ENCODE peak calls at places on chromosomes 2 and 18, in nine cellular contexts. U is kidney epithelial cell, P is mesendoderm, B is heart left ventricle, N is HCT116, R is brain microvascular endothelial cell, G is lower lobe of right lung, W is Peyer's patch, S is neuronal stem cell. M is an unnamed sample.

GRCh38 chr2:16613475-16613874 is 52.2 kb downstream of the CYRIA start:
- DNase-seq in U (no peak), P (peak; percentile 33), B (no peak), N (no peak), R (no peak), G (no peak), W (no peak), S (no peak), M (no peak)

GRCh38 chr2:71807969-71808451 is 339.7 kb downstream of the CYP26B1 start:
- DNase-seq in U (no peak), P (no peak), B (peak; percentile 78), N (no peak), R (no peak), G (no peak), W (peak; percentile 49), S (no peak), M (no peak)

GRCh38 chr2:223889133-223889769 is 51.9 kb upstream of the AP1S3 start:
- DNase-seq in U (no peak), P (no peak), B (no peak), N (no peak), R (no peak), G (no peak), W (no peak), S (no peak), M (no peak)

GRCh38 chr2:110101911-110102774 is 13.5 kb downstream of the MALL start:
- DNase-seq in U (peak; percentile 55), P (no peak), B (peak; percentile 55), N (no peak), R (no peak), G (no peak), W (no peak), S (no peak), M (no peak)

GRCh38 chr2:49224426-49225010 is 70.2 kb upstream of the FSHR start:
- DNase-seq in U (no peak), P (no peak), B (no peak), N (no peak), R (no peak), G (no peak), W (no peak), S (no peak), M (no peak)

GRCh38 chr2:176242211-176242610 is 27.0 kb upstream of the MTX2 start:
- DNase-seq in U (no peak), P (no peak), B (no peak), N (no peak), R (no peak), G (no peak), W (no peak), S (no peak), M (no peak)

GRCh38 chr2:218027426-218028188 is 24.8 kb upstream of the TNS1 start:
- DNase-seq in U (no peak), P (no peak), B (no peak), N (no peak), R (no peak), G (no peak), W (peak; percentile 36), S (no peak), M (no peak)

GRCh38 chr2:134778372-134778771 is 59.6 kb upstream of the TMEM163 start:
- DNase-seq in U (no peak), P (peak; percentile 35), B (no peak), N (no peak), R (no peak), G (no peak), W (no peak), S (no peak), M (no peak)

GRCh38 chr2:177518754-177519153 is 126.2 kb downstream of the AGPS start:
- DNase-seq in U (no peak), P (peak; percentile 73), B (no peak), N (no peak), R (no peak), G (no peak), W (no peak), S (no peak), M (no peak)

GRCh38 chr2:28753043-28753683 is 1.5 kb downstream of the PPP1CB start:
- DNase-seq in U (peak; percentile 49), P (peak; percentile 74), B (no peak), N (peak; percentile 42), R (peak; percentile 66), G (peak; percentile 50), W (peak; percentile 87), S (no peak), M (peak; percentile 81)

GRCh38 chr18:59546164-59546563 is 151.1 kb downstream of the CCBE1 start:
- DNase-seq in U (no peak), P (no peak), B (no peak), N (no peak), R (peak; percentile 92), G (no peak), W (no peak), S (no peak), M (no peak)

GRCh38 chr2:6423131-6423530 is 442.6 kb downstream of the CMPK2 start:
- DNase-seq in U (no peak), P (no peak), B (no peak), N (no peak), R (no peak), G (no peak), W (no peak), S (no peak), M (no peak)

GRCh38 chr2:235263205-235264120 is 230.4 kb upstream of the AGAP1 start:
- DNase-seq in U (no peak), P (peak; percentile 68), B (peak; percentile 88), N (peak; percentile 81), R (peak; percentile 96), G (peak; percentile 53), W (peak; percentile 87), S (no peak), M (no peak)

GRCh38 chr2:173647681-173648350 is 293.1 kb downstream of the CDCA7 start:
- DNase-seq in U (no peak), P (no peak), B (no peak), N (no peak), R (peak; percentile 38), G (no peak), W (no peak), S (no peak), M (no peak)

GRCh38 chr18:32661486-32662299 is 111.1 kb downstream of the KLHL14 start:
- DNase-seq in U (peak; percentile 90), P (peak; percentile 74), B (no peak), N (no peak), R (peak; percentile 1), G (no peak), W (no peak), S (no peak), M (no peak)

GRCh38 chr2:223524066-223524465 is 78.1 kb downstream of the SCG2 start:
- DNase-seq in U (no peak), P (no peak), B (no peak), N (no peak), R (no peak), G (no peak), W (no peak), S (no peak), M (no peak)

GRCh38 chr2:12251121-12251520 is 465.6 kb upstream of the TRIB2 start:
- DNase-seq in U (no peak), P (no peak), B (no peak), N (no peak), R (no peak), G (no peak), W (no peak), S (no peak), M (no peak)

GRCh38 chr2:224449212-224450147 is 47.6 kb upstream of the FAM124B start:
- DNase-seq in U (no peak), P (peak; percentile 32), B (no peak), N (peak; percentile 47), R (peak; percentile 23), G (no peak), W (no peak), S (no peak), M (no peak)

DNA sequence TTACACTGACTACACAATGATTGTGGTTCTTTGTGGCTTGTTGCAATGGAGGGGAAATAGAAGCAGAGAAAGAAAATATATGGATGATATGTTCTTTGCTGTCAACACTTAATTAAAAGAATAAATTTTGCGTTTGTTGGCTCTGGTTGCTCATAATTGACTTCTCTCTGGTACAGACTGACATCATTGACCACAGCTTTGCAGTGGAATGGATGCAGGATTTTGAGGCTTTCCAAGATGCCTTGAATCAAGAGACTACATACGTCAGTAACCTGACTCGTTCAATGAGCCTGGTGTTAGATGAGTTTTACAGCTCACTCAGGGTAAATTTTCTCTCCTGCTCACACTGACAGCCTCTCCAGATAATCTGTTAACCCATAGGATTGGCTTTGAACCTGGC is 9.9 kb downstream of the GPN1 start:
- DNase-seq in U (no peak), P (no peak), B (no peak), N (no peak), R (peak; percentile 68), G (no peak), W (no peak), S (no peak), M (no peak)
- H3K36me3 ChIP-seq in U (no peaks in the 10 kb centered on the region), P (no peaks in the 10 kb centered on the region), B (peaks cover 83% of the 10 kb centered on the region), N (peaks cover 46% of the 10 kb centered on the region), R (peaks cover 54% of the 10 kb centered on the region), G (peaks cover 97% of the 10 kb centered on the region), W (no peaks in the 10 kb centered on the region), S (peaks cover 99% of the 10 kb centered on the region), M (peaks cover 87% of the 10 kb centered on the region)

GRCh38 chr18:79467126-79467525 is 71.4 kb downstream of the NFATC1 start:
- DNase-seq in U (no peak), P (no peak), B (no peak), N (no peak), R (no peak), G (no peak), W (no peak), S (no peak), M (no peak)
- H3K36me3 ChIP-seq in U (no peaks in the 10 kb centered on the region), P (peaks cover 1% of the 10 kb centered on the region), B (peaks cover 34% of the 10 kb centered on the region), N (no peaks in the 10 kb centered on the region), R (no peaks in the 10 kb centered on the region), G (peaks cover 48% of the 10 kb centered on the region), W (no peaks in the 10 kb centered on the region), S (no peaks in the 10 kb centered on the region), M (peaks cover 63% of the 10 kb centered on the region)

GRCh38 chr2:239966029-239966847 is 58.9 kb downstream of the NDUFA10 start:
- DNase-seq in U (no peak), P (no peak), B (no peak), N (no peak), R (no peak), G (no peak), W (no peak), S (no peak), M (no peak)
- H3K36me3 ChIP-seq in U (peaks cover 1% of the 10 kb centered on the region), P (peaks cover 7% of the 10 kb centered on the region), B (peaks cover 75% of the 10 kb centered on the region), N (peaks cover 15% of the 10 kb centered on the region), R (peaks cover 21% of the 10 kb centered on the region), G (peaks cover 90% of the 10 kb centered on the region), W (no peaks in the 10 kb centered on the region), S (peaks cover 75% of the 10 kb centered on the region), M (peaks cover 51% of the 10 kb centered on the region)

DNA sequence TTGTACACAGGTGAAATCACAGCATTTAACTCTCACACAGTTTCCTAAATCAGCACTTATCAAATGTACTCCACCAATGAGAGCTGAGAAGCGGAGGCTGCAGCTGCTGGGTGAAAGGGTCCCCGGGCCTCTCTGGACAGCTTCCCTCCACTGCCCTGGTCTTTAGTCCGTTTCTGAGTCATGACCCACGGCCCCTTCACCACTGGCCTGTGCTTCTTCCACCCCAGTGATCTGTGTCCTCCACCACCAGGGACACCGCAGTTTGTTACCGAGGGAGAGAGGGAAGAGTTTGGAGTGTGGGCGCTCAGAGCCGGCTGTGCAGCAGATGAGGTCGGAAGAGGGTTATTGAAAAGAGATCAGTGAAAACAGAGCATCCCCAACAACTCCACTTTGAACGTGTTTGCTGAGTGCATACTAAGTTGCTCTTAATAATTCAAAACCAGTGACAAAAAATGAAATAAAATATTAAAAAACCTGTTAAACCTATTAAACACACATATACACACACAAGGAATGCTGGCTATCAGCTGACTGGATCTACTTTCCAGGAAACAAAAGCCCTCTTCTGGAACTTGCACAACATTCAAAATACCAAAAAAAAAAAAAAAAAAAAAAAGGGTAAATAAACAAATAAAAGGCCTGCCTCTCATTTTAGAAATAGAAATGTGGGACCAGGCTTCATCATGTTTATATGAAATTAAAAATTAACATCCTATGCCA is 54.1 kb downstream of the PXDN start:
- DNase-seq in U (no peak), P (no peak), B (no peak), N (no peak), R (no peak), G (peak; percentile 33), W (no peak), S (no peak), M (no peak)
- H3K36me3 ChIP-seq in U (peaks cover 4% of the 10 kb centered on the region), P (peaks cover 2% of the 10 kb centered on the region), B (peaks cover 18% of the 10 kb centered on the region), N (no peaks in the 10 kb centered on the region), R (peaks cover 32% of the 10 kb centered on the region), G (peaks cover 29% of the 10 kb centered on the region), W (no peaks in the 10 kb centered on the region), S (no peaks in the 10 kb centered on the region), M (peaks cover 56% of the 10 kb centered on the region)